ENCODE peak calls at places on chromosome 1, in seven cellular contexts. One of them, this sample, is unnamed.

GRCh38 chr1:22619808-22620207 is 16.6 kb upstream of the C1QA start:
- DNase-seq in suprapubic skin: no peak
- DNase-seq in IMR-90: no peak
- DNase-seq in T-cell: no peak
- DNase-seq in NCI-H1694 treated with DMSO at 0.1 percent for 48 hours: no peak
- DNase-seq in NCI-H510A treated with DMSO at 0.1 percent for 48 hours: no peak
- DNase-seq in bronchial epithelial cell: no peak
- DNase-seq in this sample: no peak

GRCh38 chr1:195568389-195568788 is 1039.9 kb downstream of the KCNT2 start:
- DNase-seq in suprapubic skin: no peak
- DNase-seq in IMR-90: peak
- DNase-seq in T-cell: no peak
- DNase-seq in NCI-H1694 treated with DMSO at 0.1 percent for 48 hours: no peak
- DNase-seq in NCI-H510A treated with DMSO at 0.1 percent for 48 hours: no peak
- DNase-seq in bronchial epithelial cell: no peak
- DNase-seq in this sample: no peak

GRCh38 chr1:201563941-201564340 is 25.0 kb downstream of the NAV1 start:
- DNase-seq in suprapubic skin: peak
- DNase-seq in IMR-90: no peak
- DNase-seq in T-cell: no peak
- DNase-seq in NCI-H1694 treated with DMSO at 0.1 percent for 48 hours: no peak
- DNase-seq in NCI-H510A treated with DMSO at 0.1 percent for 48 hours: no peak
- DNase-seq in bronchial epithelial cell: no peak
- DNase-seq in this sample: no peak

GRCh38 chr1:3711381-3711779 is 40.9 kb upstream of the CCDC27 start:
- DNase-seq in suprapubic skin: no peak
- DNase-seq in IMR-90: no peak
- DNase-seq in T-cell: no peak
- DNase-seq in NCI-H1694 treated with DMSO at 0.1 percent for 48 hours: no peak
- DNase-seq in NCI-H510A treated with DMSO at 0.1 percent for 48 hours: no peak
- DNase-seq in bronchial epithelial cell: no peak
- DNase-seq in this sample: no peak

GRCh38 chr1:232283864-232284263 is 346.1 kb downstream of the SIPA1L2 start:
- DNase-seq in suprapubic skin: no peak
- DNase-seq in IMR-90: no peak
- DNase-seq in T-cell: no peak
- DNase-seq in NCI-H1694 treated with DMSO at 0.1 percent for 48 hours: no peak
- DNase-seq in NCI-H510A treated with DMSO at 0.1 percent for 48 hours: no peak
- DNase-seq in bronchial epithelial cell: no peak
- DNase-seq in this sample: no peak

GRCh38 chr1:3423245-3423829 is 31.1 kb upstream of the ARHGEF16 start:
- DNase-seq in suprapubic skin: no peak
- DNase-seq in IMR-90: no peak
- DNase-seq in T-cell: no peak
- DNase-seq in NCI-H1694 treated with DMSO at 0.1 percent for 48 hours: no peak
- DNase-seq in NCI-H510A treated with DMSO at 0.1 percent for 48 hours: no peak
- DNase-seq in bronchial epithelial cell: no peak
- DNase-seq in this sample: no peak

GRCh38 chr1:180208264-180208663 is 21.8 kb upstream of the LHX4 start:
- DNase-seq in suprapubic skin: no peak
- DNase-seq in IMR-90: no peak
- DNase-seq in T-cell: no peak
- DNase-seq in NCI-H1694 treated with DMSO at 0.1 percent for 48 hours: no peak
- DNase-seq in NCI-H510A treated with DMSO at 0.1 percent for 48 hours: no peak
- DNase-seq in bronchial epithelial cell: no peak
- DNase-seq in this sample: no peak

GRCh38 chr1:211925016-211925415 is 94.5 kb upstream of the LPGAT1 start:
- DNase-seq in suprapubic skin: no peak
- DNase-seq in IMR-90: no peak
- DNase-seq in T-cell: no peak
- DNase-seq in NCI-H1694 treated with DMSO at 0.1 percent for 48 hours: peak
- DNase-seq in NCI-H510A treated with DMSO at 0.1 percent for 48 hours: peak
- DNase-seq in bronchial epithelial cell: peak
- DNase-seq in this sample: no peak

GRCh38 chr1:208449951-208450350 is 205.8 kb upstream of the PLXNA2 start:
- DNase-seq in suprapubic skin: no peak
- DNase-seq in IMR-90: no peak
- DNase-seq in T-cell: no peak
- DNase-seq in NCI-H1694 treated with DMSO at 0.1 percent for 48 hours: no peak
- DNase-seq in NCI-H510A treated with DMSO at 0.1 percent for 48 hours: no peak
- DNase-seq in bronchial epithelial cell: no peak
- DNase-seq in this sample: no peak

GRCh38 chr1:203128691-203129500 is 1.4 kb downstream of the ADORA1 start:
- DNase-seq in suprapubic skin: peak
- DNase-seq in IMR-90: no peak
- DNase-seq in T-cell: no peak
- DNase-seq in NCI-H1694 treated with DMSO at 0.1 percent for 48 hours: no peak
- DNase-seq in NCI-H510A treated with DMSO at 0.1 percent for 48 hours: no peak
- DNase-seq in bronchial epithelial cell: no peak
- DNase-seq in this sample: no peak

GRCh38 chr1:162328507-162328906 is 48.1 kb downstream of the SPATA46 start:
- DNase-seq in suprapubic skin: no peak
- DNase-seq in IMR-90: no peak
- DNase-seq in T-cell: no peak
- DNase-seq in NCI-H1694 treated with DMSO at 0.1 percent for 48 hours: no peak
- DNase-seq in NCI-H510A treated with DMSO at 0.1 percent for 48 hours: no peak
- DNase-seq in bronchial epithelial cell: no peak
- DNase-seq in this sample: peak

GRCh38 chr1:158176399-158176798 is 4.3 kb upstream of the CD1D start:
- DNase-seq in suprapubic skin: no peak
- DNase-seq in IMR-90: no peak
- DNase-seq in T-cell: no peak
- DNase-seq in NCI-H1694 treated with DMSO at 0.1 percent for 48 hours: no peak
- DNase-seq in NCI-H510A treated with DMSO at 0.1 percent for 48 hours: no peak
- DNase-seq in bronchial epithelial cell: no peak
- DNase-seq in this sample: no peak

GRCh38 chr1:98793136-98793535 is 131.6 kb downstream of the SNX7 start:
- DNase-seq in suprapubic skin: no peak
- DNase-seq in IMR-90: no peak
- DNase-seq in T-cell: no peak
- DNase-seq in NCI-H1694 treated with DMSO at 0.1 percent for 48 hours: no peak
- DNase-seq in NCI-H510A treated with DMSO at 0.1 percent for 48 hours: no peak
- DNase-seq in bronchial epithelial cell: no peak
- DNase-seq in this sample: no peak

GRCh38 chr1:42014823-42015222 is 96.1 kb upstream of the HIVEP3 start:
- DNase-seq in suprapubic skin: no peak
- DNase-seq in IMR-90: no peak
- DNase-seq in T-cell: no peak
- DNase-seq in NCI-H1694 treated with DMSO at 0.1 percent for 48 hours: no peak
- DNase-seq in NCI-H510A treated with DMSO at 0.1 percent for 48 hours: no peak
- DNase-seq in bronchial epithelial cell: no peak
- DNase-seq in this sample: no peak

GRCh38 chr1:77516106-77516505 is 166.4 kb downstream of the ZZZ3 start:
- DNase-seq in suprapubic skin: no peak
- DNase-seq in IMR-90: no peak
- DNase-seq in T-cell: no peak
- DNase-seq in NCI-H1694 treated with DMSO at 0.1 percent for 48 hours: no peak
- DNase-seq in NCI-H510A treated with DMSO at 0.1 percent for 48 hours: no peak
- DNase-seq in bronchial epithelial cell: no peak
- DNase-seq in this sample: no peak

GRCh38 chr1:228283476-228284147 is 75.8 kb downstream of the OBSCN start:
- DNase-seq in suprapubic skin: peak
- DNase-seq in IMR-90: no peak
- DNase-seq in T-cell: no peak
- DNase-seq in NCI-H1694 treated with DMSO at 0.1 percent for 48 hours: no peak
- DNase-seq in NCI-H510A treated with DMSO at 0.1 percent for 48 hours: no peak
- DNase-seq in bronchial epithelial cell: no peak
- DNase-seq in this sample: no peak